ENCODE peak calls at places on chromosomes 1 and 21, in seven cellular contexts. One of them, this sample, is unnamed.

GRCh38 chr1:223500560-223501425 is 107.6 kb downstream of the CCDC185 start:
- DNase-seq in non-pigmented ciliary epithelial cell: peak
- DNase-seq in DMS 273 treated with DMSO at 0.1 percent for 48 hours: no peak
- DNase-seq in kidney tubule cell: peak
- DNase-seq in HEK293T: no peak
- DNase-seq in lower leg skin: no peak
- DNase-seq in stimulated activated CD8-positive, alpha-beta memory T cell treated with anti-CD3 and anti-CD28 coated beads, Interleukin-7, amount 100 ng/mL, for 1 hour: no peak
- DNase-seq in this sample: peak

GRCh38 chr21:26846036-26846931 is 1.1 kb upstream of the ADAMTS1 start:
- DNase-seq in non-pigmented ciliary epithelial cell: no peak
- DNase-seq in HEK293T: peak
- DNase-seq in DMS 273 treated with DMSO at 0.1 percent for 48 hours: no peak
- DNase-seq in lower leg skin: peak
- DNase-seq in kidney tubule cell: peak
- DNase-seq in stimulated activated CD8-positive, alpha-beta memory T cell treated with anti-CD3 and anti-CD28 coated beads, Interleukin-7, amount 100 ng/mL, for 1 hour: no peak
- DNase-seq in this sample: no peak

GRCh38 chr1:221961532-221962292 is 219.8 kb upstream of the DUSP10 start:
- DNase-seq in DMS 273 treated with DMSO at 0.1 percent for 48 hours: no peak
- DNase-seq in HEK293T: no peak
- DNase-seq in stimulated activated CD8-positive, alpha-beta memory T cell treated with anti-CD3 and anti-CD28 coated beads, Interleukin-7, amount 100 ng/mL, for 1 hour: peak
- DNase-seq in lower leg skin: no peak
- DNase-seq in kidney tubule cell: peak
- DNase-seq in non-pigmented ciliary epithelial cell: peak
- DNase-seq in this sample: peak

GRCh38 chr1:22636369-22636768 is at the start of gene C1QA:
- DNase-seq in non-pigmented ciliary epithelial cell: no peak
- DNase-seq in DMS 273 treated with DMSO at 0.1 percent for 48 hours: no peak
- DNase-seq in stimulated activated CD8-positive, alpha-beta memory T cell treated with anti-CD3 and anti-CD28 coated beads, Interleukin-7, amount 100 ng/mL, for 1 hour: no peak
- DNase-seq in kidney tubule cell: no peak
- DNase-seq in HEK293T: no peak
- DNase-seq in lower leg skin: no peak
- DNase-seq in this sample: no peak

GRCh38 chr1:39576016-39576657 is 453 bp downstream of the PABPC4 start:
- DNase-seq in non-pigmented ciliary epithelial cell: no peak
- DNase-seq in kidney tubule cell: peak
- DNase-seq in DMS 273 treated with DMSO at 0.1 percent for 48 hours: no peak
- DNase-seq in stimulated activated CD8-positive, alpha-beta memory T cell treated with anti-CD3 and anti-CD28 coated beads, Interleukin-7, amount 100 ng/mL, for 1 hour: peak
- DNase-seq in HEK293T: peak
- DNase-seq in lower leg skin: no peak
- DNase-seq in this sample: no peak

GRCh38 chr1:42177551-42177981 is 13.0 kb upstream of the GUCA2A start:
- DNase-seq in kidney tubule cell: peak
- DNase-seq in non-pigmented ciliary epithelial cell: no peak
- DNase-seq in HEK293T: no peak
- DNase-seq in DMS 273 treated with DMSO at 0.1 percent for 48 hours: no peak
- DNase-seq in stimulated activated CD8-positive, alpha-beta memory T cell treated with anti-CD3 and anti-CD28 coated beads, Interleukin-7, amount 100 ng/mL, for 1 hour: no peak
- DNase-seq in lower leg skin: no peak
- DNase-seq in this sample: peak

GRCh38 chr21:17491716-17492414 is 21.0 kb upstream of the CXADR start:
- DNase-seq in stimulated activated CD8-positive, alpha-beta memory T cell treated with anti-CD3 and anti-CD28 coated beads, Interleukin-7, amount 100 ng/mL, for 1 hour: no peak
- DNase-seq in kidney tubule cell: peak
- DNase-seq in HEK293T: no peak
- DNase-seq in lower leg skin: no peak
- DNase-seq in DMS 273 treated with DMSO at 0.1 percent for 48 hours: no peak
- DNase-seq in non-pigmented ciliary epithelial cell: peak
- DNase-seq in this sample: peak

GRCh38 chr1:82775402-82776000 is 974.8 kb downstream of the ADGRL2 start:
- DNase-seq in DMS 273 treated with DMSO at 0.1 percent for 48 hours: peak
- DNase-seq in non-pigmented ciliary epithelial cell: no peak
- DNase-seq in kidney tubule cell: peak
- DNase-seq in lower leg skin: no peak
- DNase-seq in stimulated activated CD8-positive, alpha-beta memory T cell treated with anti-CD3 and anti-CD28 coated beads, Interleukin-7, amount 100 ng/mL, for 1 hour: no peak
- DNase-seq in HEK293T: peak
- DNase-seq in this sample: no peak

GRCh38 chr21:15255359-15256157 is 190.8 kb upstream of the NRIP1 start:
- DNase-seq in lower leg skin: no peak
- DNase-seq in DMS 273 treated with DMSO at 0.1 percent for 48 hours: no peak
- DNase-seq in kidney tubule cell: no peak
- DNase-seq in HEK293T: no peak
- DNase-seq in stimulated activated CD8-positive, alpha-beta memory T cell treated with anti-CD3 and anti-CD28 coated beads, Interleukin-7, amount 100 ng/mL, for 1 hour: no peak
- DNase-seq in non-pigmented ciliary epithelial cell: no peak
- DNase-seq in this sample: no peak

GRCh38 chr1:212359794-212360479 is 54.7 kb downstream of the PACC1 start:
- DNase-seq in DMS 273 treated with DMSO at 0.1 percent for 48 hours: no peak
- DNase-seq in HEK293T: no peak
- DNase-seq in kidney tubule cell: no peak
- DNase-seq in non-pigmented ciliary epithelial cell: no peak
- DNase-seq in lower leg skin: no peak
- DNase-seq in stimulated activated CD8-positive, alpha-beta memory T cell treated with anti-CD3 and anti-CD28 coated beads, Interleukin-7, amount 100 ng/mL, for 1 hour: no peak
- DNase-seq in this sample: no peak

GRCh38 chr1:150272379-150272840 is at the start of gene C1orf54:
- DNase-seq in stimulated activated CD8-positive, alpha-beta memory T cell treated with anti-CD3 and anti-CD28 coated beads, Interleukin-7, amount 100 ng/mL, for 1 hour: no peak
- DNase-seq in DMS 273 treated with DMSO at 0.1 percent for 48 hours: peak
- DNase-seq in HEK293T: peak
- DNase-seq in non-pigmented ciliary epithelial cell: no peak
- DNase-seq in lower leg skin: no peak
- DNase-seq in kidney tubule cell: no peak
- DNase-seq in this sample: no peak

GRCh38 chr1:9201421-9202239 is 32.9 kb upstream of the H6PD start:
- DNase-seq in HEK293T: no peak
- DNase-seq in stimulated activated CD8-positive, alpha-beta memory T cell treated with anti-CD3 and anti-CD28 coated beads, Interleukin-7, amount 100 ng/mL, for 1 hour: no peak
- DNase-seq in lower leg skin: no peak
- DNase-seq in DMS 273 treated with DMSO at 0.1 percent for 48 hours: no peak
- DNase-seq in non-pigmented ciliary epithelial cell: no peak
- DNase-seq in kidney tubule cell: peak
- DNase-seq in this sample: no peak

GRCh38 chr1:5508669-5509330 is 483.4 kb downstream of the NPHP4 start:
- DNase-seq in stimulated activated CD8-positive, alpha-beta memory T cell treated with anti-CD3 and anti-CD28 coated beads, Interleukin-7, amount 100 ng/mL, for 1 hour: no peak
- DNase-seq in HEK293T: no peak
- DNase-seq in non-pigmented ciliary epithelial cell: no peak
- DNase-seq in lower leg skin: no peak
- DNase-seq in kidney tubule cell: peak
- DNase-seq in DMS 273 treated with DMSO at 0.1 percent for 48 hours: no peak
- DNase-seq in this sample: no peak

This sample was measured in kidney epithelial cell.